ENCODE peak calls at places on chromosomes 2 and 18, in four cellular contexts. E is H1, S is GM12878, A is GM23338. I is an unnamed sample.

GRCh38 chr2:185227391-185227790 is 511.2 kb upstream of the FSIP2 start:
- DNase-seq in S (no peak), A (no peak), E (no peak), I (no peak)

GRCh38 chr18:79887181-79888000 is 64.1 kb downstream of the SLC66A2 start:
- DNase-seq in E (no peak), S (no peak), A (no peak), I (no peak)

GRCh38 chr2:99833802-99834201 is 308.6 kb downstream of the AFF3 start:
- DNase-seq in A (no peak), E (no peak), S (no peak), I (no peak)

GRCh38 chr2:148338544-148338943 is 306.0 kb upstream of the EPC2 start:
- DNase-seq in A (no peak), E (no peak), S (no peak), I (peak)

GRCh38 chr2:101003278-101003775 is 1.2 kb downstream of the RPL31 start:
- DNase-seq in A (no peak), S (no peak), E (no peak), I (no peak)

GRCh38 chr2:37780097-37780676 is 108.7 kb upstream of the CDC42EP3 start:
- DNase-seq in A (no peak), S (no peak), E (no peak), I (no peak)

GRCh38 chr2:198143156-198143555 is 338.8 kb downstream of the PLCL1 start:
- DNase-seq in E (no peak), A (no peak), S (no peak), I (no peak)

GRCh38 chr2:191983186-191983585 is 136.3 kb upstream of the CAVIN2 start:
- DNase-seq in A (no peak), E (no peak), S (no peak), I (no peak)

GRCh38 chr2:19648583-19648982 is 253.2 kb downstream of the TTC32 start:
- DNase-seq in E (no peak), S (no peak), A (no peak), I (peak)

GRCh38 chr2:150598383-150598782 is 110.9 kb upstream of the RND3 start:
- DNase-seq in A (no peak), S (no peak), E (no peak), I (no peak)

GRCh38 chr2:47457268-47457667 is 54.3 kb downstream of the MSH2 start:
- DNase-seq in E (no peak), S (no peak), A (no peak), I (no peak)

GRCh38 chr2:95389256-95390119 is 13.0 kb upstream of the FAHD2A start:
- DNase-seq in E (no peak), S (no peak), A (peak), I (peak)

GRCh38 chr2:15732341-15733077 is 140.8 kb downstream of the DDX1 start:
- DNase-seq in E (no peak), A (no peak), S (peak), I (no peak)

GRCh38 chr18:12657048-12657848 is 659 bp downstream of the SPIRE1 start:
- DNase-seq in S (no peak), A (peak), E (no peak), I (peak)

GRCh38 chr18:8657873-8658521 is 47.4 kb upstream of the MTCL1 start:
- DNase-seq in A (peak), S (no peak), E (no peak), I (peak)

GRCh38 chr2:38146302-38146916 is 70.5 kb upstream of the CYP1B1 start:
- DNase-seq in A (no peak), S (peak), E (peak), I (peak)

GRCh38 chr2:53108246-53108645 is 659.4 kb upstream of the CHAC2 start:
- DNase-seq in E (no peak), S (no peak), A (no peak), I (no peak)

GRCh38 chr2:100413586-100413985 is 3.9 kb downstream of the CHST10 start:
- DNase-seq in A (peak), S (no peak), E (no peak), I (no peak)

GRCh38 chr2:214543386-214543955 is 132.6 kb downstream of the VWC2L start:
- DNase-seq in S (no peak), A (no peak), E (no peak), I (no peak)

GRCh38 chr2:18214936-18215335 is 336.5 kb downstream of the KCNS3 start:
- DNase-seq in S (no peak), E (no peak), A (no peak), I (no peak)

GRCh38 chr2:85892216-85892944 is 3.6 kb upstream of the ST3GAL5 start:
- DNase-seq in A (no peak), E (no peak), S (no peak), I (no peak)

GRCh38 chr2:53787911-53788289 is 1.1 kb downstream of the ERLEC1 start:
- DNase-seq in S (no peak), A (no peak), E (no peak), I (peak)

DNA sequence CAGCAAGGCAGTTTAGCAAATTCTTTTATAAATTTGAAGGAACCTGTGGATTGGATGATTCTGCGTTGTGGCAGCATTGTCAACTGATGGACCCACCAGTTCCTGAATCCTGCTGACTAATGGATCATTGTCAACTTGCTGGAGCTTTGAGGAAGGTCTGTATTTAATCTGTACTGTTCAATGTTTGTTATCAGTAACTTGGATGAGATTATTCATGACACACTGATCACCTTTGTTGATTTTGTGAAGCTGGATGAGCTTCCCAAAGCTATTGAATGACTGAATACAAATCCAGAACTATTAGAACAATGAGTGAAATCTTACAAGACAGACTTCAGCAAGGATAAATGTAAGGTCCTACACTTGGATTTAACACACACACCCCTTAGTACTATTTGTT is 101.3 kb downstream of the AQP4 start:
- DNase-seq in A (no peak), E (no peak), S (no peak), I (no peak)
- H3K27ac ChIP-seq in A (no peak), E (no peak), S (no peak), I (no peak)

GRCh38 chr2:29332540-29332939 is 217.3 kb downstream of the CLIP4 start:
- DNase-seq in S (no peak), E (no peak), A (no peak), I (no peak)

GRCh38 chr2:29336334-29336733 is 221.1 kb downstream of the CLIP4 start:
- DNase-seq in S (no peak), A (no peak), E (no peak), I (no peak)

GRCh38 chr2:29334723-29335122 is 219.5 kb downstream of the CLIP4 start:
- DNase-seq in E (no peak), A (no peak), S (no peak), I (no peak)

GRCh38 chr2:29335391-29335790 is 220.2 kb downstream of the CLIP4 start:
- DNase-seq in A (no peak), E (no peak), S (no peak), I (no peak)

DNA sequence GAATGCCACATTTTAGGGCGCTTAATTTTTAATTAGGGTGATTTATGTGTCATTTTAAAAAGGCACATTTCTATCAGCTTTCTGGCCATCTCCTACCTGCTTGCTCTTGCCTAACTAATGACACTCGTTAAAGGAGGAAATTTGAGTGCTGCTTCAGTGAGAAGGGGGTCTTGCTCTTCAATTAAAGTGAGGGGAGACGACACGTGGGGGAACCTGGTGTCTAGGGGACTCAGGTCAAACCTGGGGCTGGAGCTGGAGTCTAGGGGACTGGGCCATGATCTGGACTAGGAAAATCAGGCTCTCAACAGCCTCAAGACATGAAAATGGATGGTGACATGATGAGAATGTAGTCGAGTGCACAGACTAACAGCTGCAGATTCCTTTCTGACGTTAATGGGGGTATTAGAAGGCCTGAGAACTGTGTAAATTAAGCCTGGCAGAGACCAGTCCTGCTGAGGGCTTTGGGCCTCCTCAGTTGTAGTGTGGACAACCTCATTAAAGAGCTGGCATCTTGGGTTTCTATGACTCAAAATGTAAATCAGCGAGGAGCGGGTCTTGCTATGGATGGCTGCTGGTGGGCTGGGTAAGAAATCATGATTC is 221.6 kb downstream of the CLIP4 start:
- DNase-seq in E (no peak), S (no peak), A (no peak), I (no peak)
- TF ChIP-seq EZH2 in E (no peak), S (no peak), A (no peak), I (no peak)

GRCh38 chr2:151711025-151711424 is 23.3 kb downstream of the NEB start:
- DNase-seq in A (no peak), S (no peak), E (no peak), I (no peak)
- H3K27ac ChIP-seq in A (no peak), S (no peak), E (no peak), I (no peak)

DNA sequence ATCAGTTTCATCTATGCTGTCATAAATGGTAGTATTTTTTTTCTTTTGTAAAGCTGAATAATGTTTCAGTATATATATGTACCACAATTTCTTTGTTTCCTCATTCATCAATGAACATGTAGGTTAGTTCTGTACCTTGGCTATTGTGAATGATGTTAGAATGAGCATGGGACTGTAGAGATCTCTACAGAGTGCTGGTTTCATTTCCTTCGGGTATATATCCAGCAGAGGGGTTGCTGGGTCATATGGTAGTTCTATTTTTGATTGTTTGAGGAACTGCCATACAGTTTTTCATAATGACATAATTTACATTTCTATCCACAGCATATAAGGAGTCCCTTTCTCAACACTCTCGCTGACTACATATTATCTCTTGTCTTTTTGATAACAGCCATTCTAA is 243.5 kb downstream of the CDH7 start:
- DNase-seq in S (no peak), A (no peak), E (no peak), I (no peak)
- TF ChIP-seq EZH2 in S (no peak), A (no peak), E (no peak), I (no peak)